ENCODE peak calls at places on chromosomes 7 and 10, in four cellular contexts. R is vagina, U is GM23248, X is heart right ventricle. J is an unnamed sample. For H3K4me1, the result is how much of the 10 kb centered on the place peaks cover.

GRCh38 chr10:86149264-86149663 is 217.3 kb downstream of the GRID1 start:
- DNase-seq in R (no peak), U (no peak), X (no peak), J (no peak)

GRCh38 chr10:3045471-3046209 is 21.7 kb upstream of the PFKP start:
- DNase-seq in R (no peak), U (peak), X (peak), J (peak)

GRCh38 chr10:71258446-71259145 is 46.2 kb downstream of the UNC5B start:
- DNase-seq in R (no peak), U (no peak), X (no peak), J (no peak)

GRCh38 chr10:61662794-61663259 is at the start of gene CABCOCO1:
- DNase-seq in R (no peak), U (peak), X (peak), J (peak)

GRCh38 chr7:141737118-141737835 is 881 bp upstream of the SSBP1 start:
- DNase-seq in R (no peak), U (peak), X (no peak), J (peak)

GRCh38 chr10:82266438-82266837 is 391.4 kb downstream of the NRG3 start:
- DNase-seq in R (no peak), U (peak), X (no peak), J (peak)

GRCh38 chr10:3350790-3351364 is 178.3 kb upstream of the PITRM1 start:
- DNase-seq in R (no peak), U (no peak), X (no peak), J (no peak)

GRCh38 chr7:114979388-114979787 is 57.5 kb downstream of the MDFIC start:
- DNase-seq in R (no peak), U (no peak), X (peak), J (no peak)

GRCh38 chr7:37440738-37441404 is 7.8 kb downstream of the ELMO1 start:
- DNase-seq in R (no peak), U (no peak), X (peak), J (no peak)

GRCh38 chr7:127885843-127886242 is 145.4 kb downstream of the LRRC4 start:
- DNase-seq in R (no peak), U (peak), X (peak), J (peak)

GRCh38 chr10:125003146-125003900 is 61.4 kb downstream of the ZRANB1 start:
- DNase-seq in R (no peak), U (no peak), X (peak), J (no peak)

GRCh38 chr10:54342058-54342457 is 459.0 kb downstream of the PCDH15 start:
- DNase-seq in R (no peak), U (no peak), X (no peak), J (no peak)
- H3K27ac ChIP-seq in R (no peak), U (no peak), X (no peak), J (no peak)

GRCh38 chr7:140179339-140179738 is 2.6 kb upstream of the KDM7A start:
- DNase-seq in R (no peak), U (no peak), X (no peak), J (no peak)

GRCh38 chr7:140174217-140174616 is 2.6 kb downstream of the KDM7A start:
- DNase-seq in R (no peak), U (no peak), X (no peak), J (no peak)

GRCh38 chr7:140176811-140177702 is at the start of gene KDM7A:
- DNase-seq in R (peak), U (peak), X (peak), J (peak)

GRCh38 chr7:140175221-140176218 is 1.3 kb downstream of the KDM7A start:
- DNase-seq in R (peak), U (peak), X (peak), J (peak)

DNA sequence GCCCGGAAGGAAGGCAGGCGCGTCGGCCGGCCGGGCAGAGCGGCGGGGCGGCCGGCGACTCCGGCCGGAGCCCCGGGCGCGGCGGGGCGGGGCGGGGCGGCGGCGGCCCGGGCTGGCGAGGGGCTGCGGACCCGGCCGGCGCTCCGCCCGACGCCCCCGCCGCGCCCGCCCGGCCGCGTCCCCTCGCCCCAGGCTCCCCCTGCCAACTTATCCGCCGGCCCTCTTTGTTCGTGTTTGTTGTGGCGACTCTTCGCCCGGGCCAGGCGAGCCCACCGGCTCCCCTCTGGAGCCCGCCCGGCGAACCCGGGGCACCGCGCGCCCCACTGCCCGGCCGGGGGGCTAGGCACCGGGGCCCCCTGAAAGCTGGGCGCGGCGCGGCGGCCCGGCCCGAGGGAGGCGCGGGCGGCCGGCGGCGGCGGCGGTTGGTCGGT is 497 bp downstream of the KDM7A start:
- DNase-seq in R (no peak), U (peak), X (no peak), J (peak)
- H3K4me1 ChIP-seq in R (under half), U (under half), X (under half), J (under half)

GRCh38 chr10:13681963-13682362 is 95.2 kb downstream of the PRPF18 start:
- DNase-seq in R (no peak), U (no peak), X (no peak), J (no peak)

GRCh38 chr10:13681095-13681494 is 94.3 kb downstream of the PRPF18 start:
- DNase-seq in R (no peak), U (no peak), X (no peak), J (no peak)

GRCh38 chr10:13684252-13684791 is 97.6 kb downstream of the PRPF18 start:
- DNase-seq in R (no peak), U (peak), X (peak), J (no peak)

GRCh38 chr10:13681528-13681927 is 94.8 kb downstream of the PRPF18 start:
- DNase-seq in R (no peak), U (no peak), X (no peak), J (no peak)

DNA sequence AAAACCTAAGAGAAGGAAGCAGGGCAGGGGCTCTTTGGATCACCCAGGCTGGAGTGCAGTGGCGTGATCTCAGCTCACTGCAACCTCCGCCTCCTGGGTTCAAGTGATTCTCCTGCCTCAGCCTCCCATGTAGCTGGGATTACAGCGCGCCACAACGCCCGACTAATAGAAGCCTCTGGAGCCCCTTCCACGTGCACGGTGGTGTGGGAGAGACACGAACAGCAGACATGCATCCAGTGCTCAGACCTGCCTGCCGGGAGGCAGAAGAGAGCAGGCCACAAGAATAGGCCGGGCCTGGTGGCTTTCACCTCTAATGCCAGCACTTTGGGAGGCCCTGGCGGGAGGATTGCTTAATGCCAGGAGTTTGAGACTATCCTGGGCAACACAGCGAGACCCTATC is 96.3 kb downstream of the PRPF18 start:
- DNase-seq in R (no peak), U (no peak), X (no peak), J (no peak)
- H3K27ac ChIP-seq in R (no peak), U (no peak), X (peak), J (no peak)

GRCh38 chr7:28155964-28156363 is 24.6 kb downstream of the JAZF1 start:
- DNase-seq in R (no peak), U (peak), X (no peak), J (peak)

GRCh38 chr7:28155019-28155660 is 25.5 kb downstream of the JAZF1 start:
- DNase-seq in R (no peak), U (peak), X (no peak), J (no peak)

GRCh38 chr7:28157826-28158416 is 22.7 kb downstream of the JAZF1 start:
- DNase-seq in R (no peak), U (no peak), X (no peak), J (no peak)

GRCh38 chr7:28156401-28156800 is 24.2 kb downstream of the JAZF1 start:
- DNase-seq in R (no peak), U (no peak), X (no peak), J (no peak)

GRCh38 chr7:28157311-28157710 is 23.3 kb downstream of the JAZF1 start:
- DNase-seq in R (no peak), U (peak), X (no peak), J (no peak)
- H3K4me1 ChIP-seq in R (half or more), U (half or more), X (under half), J (under half)

J was measured in cardiac muscle cell.